ENCODE peak calls at places on chromosomes 7 and 10, in eight cellular contexts. K is vagina; S is left ventricle myocardium inferior; A is tibial artery; W is AG04450; R is CD4-positive, alpha-beta memory T cell; B is testis; Q is HCT116. D is an unnamed sample.

GRCh38 chr10:100912013-100912608 is 652 bp upstream of the SLF2 start:
- DNase-seq in K (no peak), S (no peak), A (no peak), W (no peak), R (no peak), B (peak; percentile 37), Q (no peak), D (no peak)

GRCh38 chr10:118504044-118504944 is 91.2 kb downstream of the PRLHR start:
- DNase-seq in K (peak; percentile 44), S (no peak), A (no peak), W (no peak), R (no peak), B (no peak), Q (peak; percentile 78), D (peak; percentile 69)

GRCh38 chr7:79702116-79702515 is 248.6 kb upstream of the MAGI2 start:
- DNase-seq in K (no peak), S (no peak), A (no peak), W (no peak), R (no peak), B (no peak), Q (no peak), D (no peak)

GRCh38 chr7:38186593-38187314 is 8.7 kb downstream of the STARD3NL start:
- DNase-seq in K (no peak), S (no peak), A (no peak), W (no peak), R (no peak), B (no peak), Q (no peak), D (no peak)

GRCh38 chr7:55534262-55534915 is 37.9 kb downstream of the VOPP1 start:
- DNase-seq in K (no peak), S (no peak), A (peak; percentile 81), W (no peak), R (peak; percentile 27), B (peak; percentile 25), Q (no peak), D (peak; percentile 53)

GRCh38 chr10:75211007-75211735 is 575 bp downstream of the VDAC2 start:
- DNase-seq in K (no peak), S (no peak), A (no peak), W (no peak), R (peak; percentile 16), B (peak; percentile 62), Q (no peak), D (no peak)

GRCh38 chr7:120404042-120404441 is 131.1 kb downstream of the KCND2 start:
- DNase-seq in K (no peak), S (no peak), A (no peak), W (no peak), R (no peak), B (no peak), Q (no peak), D (peak; percentile 64)

GRCh38 chr10:120819366-120819765 is 31.8 kb upstream of the WDR11 start:
- DNase-seq in K (no peak), S (no peak), A (no peak), W (no peak), R (no peak), B (no peak), Q (no peak), D (no peak)

GRCh38 chr7:156236181-156236889 is 404.2 kb upstream of the RNF32 start:
- DNase-seq in K (peak; percentile 69), S (no peak), A (peak; percentile 48), W (no peak), R (no peak), B (no peak), Q (no peak), D (no peak)

GRCh38 chr10:27020243-27020642 is 80.1 kb downstream of the ANKRD26 start:
- DNase-seq in K (no peak), S (no peak), A (no peak), W (no peak), R (no peak), B (no peak), Q (no peak), D (no peak)

GRCh38 chr10:89480047-89480446 is 55.3 kb downstream of the SLC16A12 start:
- DNase-seq in K (no peak), S (no peak), A (no peak), W (no peak), R (no peak), B (no peak), Q (no peak), D (no peak)

GRCh38 chr10:89476676-89477075 is 58.7 kb downstream of the SLC16A12 start:
- DNase-seq in K (no peak), S (no peak), A (no peak), W (no peak), R (no peak), B (no peak), Q (no peak), D (no peak)

GRCh38 chr10:89479255-89479654 is 56.1 kb downstream of the SLC16A12 start:
- DNase-seq in K (no peak), S (no peak), A (no peak), W (no peak), R (no peak), B (no peak), Q (no peak), D (no peak)

GRCh38 chr10:89478739-89479116 is 56.7 kb downstream of the SLC16A12 start:
- DNase-seq in K (no peak), S (no peak), A (no peak), W (no peak), R (no peak), B (no peak), Q (no peak), D (no peak)

DNA sequence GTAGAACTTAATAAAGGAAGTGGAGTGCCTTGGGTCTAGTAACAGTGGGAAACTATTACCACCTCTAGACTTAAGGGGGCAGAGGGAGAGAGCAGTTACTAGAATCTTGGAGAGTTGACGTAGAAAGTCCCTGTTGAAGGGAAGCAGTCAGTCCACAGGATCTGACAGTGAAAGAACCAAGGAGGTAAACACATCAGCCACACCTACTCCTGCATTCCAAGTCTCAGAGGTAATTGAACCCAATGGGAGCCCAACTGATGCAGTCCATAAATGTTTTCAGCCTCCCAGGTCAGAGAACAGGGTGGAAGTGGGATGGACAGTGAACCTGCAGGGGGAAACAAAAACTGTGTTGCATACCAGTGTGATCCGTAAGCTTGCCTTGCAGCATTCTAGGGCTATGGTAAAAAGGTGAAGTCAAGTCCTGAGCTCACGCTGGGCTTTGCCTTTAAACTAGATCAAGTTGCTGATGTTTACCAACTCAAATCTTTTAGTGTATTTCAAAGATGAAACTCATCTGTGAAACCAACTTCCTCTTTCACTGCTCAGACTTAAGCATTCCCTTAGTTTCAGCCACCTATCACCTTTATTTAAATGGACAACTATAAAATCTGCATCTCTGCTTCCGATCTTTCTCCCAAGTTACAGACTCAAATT is 57.2 kb downstream of the SLC16A12 start:
- DNase-seq in K (no peak), S (no peak), A (no peak), W (no peak), R (no peak), B (no peak), Q (no peak), D (no peak)
- H3K27ac ChIP-seq in K (peak overlapping the region; percentile 59), S (peak overlapping the region; percentile 83), A (peak overlapping the region; percentile 23), W (peak overlapping the region; percentile 11), R (no peak overlapping the region), B (peak overlapping the region; percentile 27), Q (no peak overlapping the region), D (peak overlapping the region; percentile 22)

GRCh38 chr10:124693396-124693795 is 50.8 kb downstream of the FAM53B start:
- DNase-seq in K (no peak), S (no peak), A (no peak), W (no peak), R (no peak), B (no peak), Q (no peak), D (no peak)
- H3K27ac ChIP-seq in K (no peak overlapping the region), S (peak overlapping the region; percentile 92), A (no peak overlapping the region), W (no peak overlapping the region), R (peak overlapping the region; percentile 90), B (no peak overlapping the region), Q (no peak overlapping the region), D (no peak overlapping the region)

GRCh38 chr10:28397229-28397628 is 94.4 kb upstream of the MPP7 start:
- DNase-seq in K (no peak), S (no peak), A (no peak), W (no peak), R (no peak), B (no peak), Q (no peak), D (no peak)

GRCh38 chr10:28396317-28396716 is 93.5 kb upstream of the MPP7 start:
- DNase-seq in K (no peak), S (no peak), A (no peak), W (no peak), R (no peak), B (no peak), Q (no peak), D (no peak)

GRCh38 chr10:28403090-28403489 is 100.2 kb upstream of the MPP7 start:
- DNase-seq in K (no peak), S (no peak), A (no peak), W (no peak), R (no peak), B (peak; percentile 37), Q (no peak), D (no peak)

GRCh38 chr10:28400678-28401077 is 97.8 kb upstream of the MPP7 start:
- DNase-seq in K (no peak), S (no peak), A (no peak), W (no peak), R (no peak), B (no peak), Q (no peak), D (no peak)

DNA sequence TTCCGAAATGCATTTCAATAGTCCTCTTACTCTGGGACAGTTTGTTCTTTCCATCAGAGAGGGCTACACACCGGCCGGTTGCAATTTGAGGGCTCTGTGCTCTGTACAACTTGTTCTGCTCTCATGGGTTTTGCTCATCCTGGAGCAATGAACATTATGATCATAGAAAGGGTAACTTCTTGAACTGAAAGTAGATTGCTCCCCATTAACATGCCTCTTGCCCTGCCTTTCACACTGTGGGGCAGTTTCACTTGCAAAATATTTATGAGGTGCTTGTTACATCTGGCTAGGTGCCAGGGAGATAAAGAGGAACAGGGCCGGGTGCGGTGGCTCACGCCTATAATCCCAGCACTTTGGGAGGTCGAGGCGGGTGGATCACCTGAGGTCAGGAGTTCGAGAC is 97.3 kb upstream of the MPP7 start:
- DNase-seq in K (no peak), S (no peak), A (no peak), W (no peak), R (no peak), B (no peak), Q (no peak), D (no peak)
- H3K27ac ChIP-seq in K (no peak overlapping the region), S (no peak overlapping the region), A (no peak overlapping the region), W (no peak overlapping the region), R (no peak overlapping the region), B (no peak overlapping the region), Q (no peak overlapping the region), D (no peak overlapping the region)

GRCh38 chr10:526651-527312 is 162.7 kb downstream of the DIP2C start:
- DNase-seq in K (no peak), S (no peak), A (peak; percentile 39), W (no peak), R (no peak), B (no peak), Q (no peak), D (no peak)
- H3K27ac ChIP-seq in K (no peak overlapping the region), S (no peak overlapping the region), A (no peak overlapping the region), W (no peak overlapping the region), R (no peak overlapping the region), B (no peak overlapping the region), Q (no peak overlapping the region), D (no peak overlapping the region)